ENCODE peak calls at places on chromosomes 16 and 17, in nine cellular contexts. Y is heart right ventricle, B is kidney epithelial cell, H is neural crest cell, G is colonic mucosa, M is lung, X is WTC11, N is bronchial epithelial cell, V is GM13977. Z is an unnamed sample.

GRCh38 chr16:57614546-57615343 is 13.7 kb upstream of the ADGRG1 start:
- DNase-seq in B (no peak), N (no peak), V (no peak), Y (no peak), M (no peak), G (peak), H (no peak), X (no peak), Z (peak)

GRCh38 chr17:55458977-55459376 is 37.3 kb upstream of the MMD start:
- DNase-seq in M (no peak), B (peak), V (peak), G (no peak), H (no peak), Y (no peak), N (peak), X (no peak), Z (no peak)

GRCh38 chr16:82414476-82414875 is 212.3 kb upstream of the CDH13 start:
- DNase-seq in M (no peak), V (no peak), X (no peak), H (no peak), B (no peak), G (no peak), N (peak), Y (no peak), Z (no peak)

GRCh38 chr16:74751658-74752057 is 23.0 kb downstream of the FA2H start:
- DNase-seq in G (no peak), X (no peak), M (no peak), B (no peak), N (no peak), H (no peak), V (no peak), Y (no peak), Z (peak)

GRCh38 chr17:59853168-59853918 is 39.4 kb downstream of the TUBD1 start:
- DNase-seq in M (peak), X (peak), Y (no peak), B (peak), V (no peak), G (peak), N (peak), H (peak), Z (no peak)

GRCh38 chr17:64339516-64340475 is 50.9 kb downstream of the PECAM1 start:
- DNase-seq in M (no peak), V (no peak), N (no peak), H (no peak), X (no peak), B (no peak), G (no peak), Y (no peak), Z (no peak)

GRCh38 chr16:56910654-56911539 is 21.0 kb upstream of the HERPUD1 start:
- DNase-seq in H (no peak), N (peak), G (no peak), Y (no peak), M (peak), V (no peak), X (no peak), B (peak), Z (no peak)

GRCh38 chr16:74463888-74464287 is 42.6 kb upstream of the CLEC18B start:
- DNase-seq in B (no peak), G (no peak), N (no peak), V (peak), Y (no peak), X (no peak), H (no peak), M (no peak), Z (no peak)

GRCh38 chr16:1494129-1494640 is 1.0 kb downstream of the TELO2 start:
- DNase-seq in V (no peak), N (peak), G (peak), B (no peak), M (no peak), Y (peak), H (no peak), X (peak), Z (no peak)

GRCh38 chr16:77376358-77376757 is 58.5 kb downstream of the ADAMTS18 start:
- DNase-seq in N (no peak), Y (no peak), M (no peak), G (peak), B (no peak), H (no peak), X (peak), V (peak), Z (no peak)

GRCh38 chr16:87881327-87882200 is 12.3 kb upstream of the SLC7A5 start:
- DNase-seq in B (no peak), V (no peak), X (no peak), G (no peak), H (no peak), Y (no peak), M (no peak), N (no peak), Z (no peak)

GRCh38 chr17:27276653-27277156 is 17.2 kb upstream of the WSB1 start:
- DNase-seq in N (no peak), M (no peak), B (no peak), Y (no peak), G (no peak), H (peak), X (peak), V (no peak), Z (no peak)

GRCh38 chr16:12220721-12221120 is 244.2 kb downstream of the SNX29 start:
- DNase-seq in G (no peak), X (no peak), Y (no peak), B (no peak), H (no peak), N (no peak), M (no peak), V (no peak), Z (no peak)

GRCh38 chr16:51031598-51031997 is 119.5 kb downstream of the SALL1 start:
- DNase-seq in X (no peak), Y (no peak), M (no peak), G (no peak), N (no peak), B (no peak), V (no peak), H (no peak), Z (no peak)

GRCh38 chr16:62079236-62079635 is 43.0 kb upstream of the CDH8 start:
- DNase-seq in H (no peak), G (no peak), N (no peak), Y (no peak), M (no peak), V (no peak), B (peak), X (no peak), Z (no peak)

GRCh38 chr17:21043296-21044232 is 753 bp upstream of the USP22 start:
- DNase-seq in B (peak), M (peak), X (peak), N (peak), V (no peak), Y (peak), H (peak), G (peak), Z (peak)

GRCh38 chr17:2594657-2595085 is 1.2 kb downstream of the PAFAH1B1 start:
- DNase-seq in M (no peak), V (no peak), N (no peak), G (peak), X (no peak), Y (no peak), B (no peak), H (no peak), Z (no peak)

GRCh38 chr17:81432873-81433451 is 37.7 kb downstream of the BAHCC1 start:
- DNase-seq in M (peak), V (no peak), Y (no peak), G (peak), X (no peak), N (no peak), H (no peak), B (no peak), Z (no peak)

GRCh38 chr16:50298075-50298460 is 31.7 kb downstream of the ADCY7 start:
- DNase-seq in B (no peak), Y (peak), G (no peak), H (no peak), X (no peak), M (no peak), V (no peak), N (no peak), Z (peak)

GRCh38 chr17:79991924-79992656 is 43.6 kb downstream of the TBC1D16 start:
- DNase-seq in V (no peak), G (peak), B (no peak), M (no peak), X (no peak), Y (peak), N (no peak), H (peak), Z (peak)

GRCh38 chr17:8583954-8584353 is 46.6 kb downstream of the MYH10 start:
- DNase-seq in V (no peak), N (no peak), X (no peak), G (no peak), B (no peak), Y (no peak), H (no peak), M (no peak), Z (no peak)

GRCh38 chr16:31277659-31278260 is 18.0 kb downstream of the ITGAM start:
- DNase-seq in H (no peak), M (no peak), X (no peak), Y (no peak), G (no peak), V (no peak), N (no peak), B (no peak), Z (no peak)

GRCh38 chr17:11935734-11936406 is 61.4 kb downstream of the ZNF18 start:
- DNase-seq in Y (no peak), G (peak), N (peak), V (no peak), M (peak), B (no peak), H (peak), X (peak), Z (no peak)

GRCh38 chr16:66426112-66427035 is 721 bp upstream of the BEAN1 start:
- DNase-seq in Y (no peak), B (no peak), X (no peak), M (no peak), N (no peak), H (no peak), G (no peak), V (no peak), Z (no peak)

GRCh38 chr16:8924214-8924613 is 39.5 kb downstream of the USP7 start:
- DNase-seq in N (no peak), Y (peak), H (no peak), V (peak), X (no peak), B (no peak), G (peak), M (no peak), Z (no peak)

GRCh38 chr17:57356722-57357391 is 100.5 kb downstream of the MSI2 start:
- DNase-seq in X (no peak), V (peak), G (no peak), B (no peak), H (no peak), Y (no peak), N (no peak), M (no peak), Z (no peak)

GRCh38 chr17:18920911-18921441 is 31.0 kb upstream of the SLC5A10 start:
- DNase-seq in G (peak), X (no peak), H (no peak), Y (no peak), B (no peak), N (peak), V (no peak), M (no peak), Z (no peak)

GRCh38 chr16:71929048-71929447 is 33.7 kb downstream of the IST1 start:
- DNase-seq in M (no peak), B (peak), Y (no peak), H (no peak), V (no peak), N (no peak), G (no peak), X (no peak), Z (no peak)

GRCh38 chr17:78724544-78724943 is 57.5 kb downstream of the CYTH1 start:
- DNase-seq in H (no peak), N (no peak), V (no peak), Y (no peak), M (no peak), G (no peak), X (no peak), B (no peak), Z (no peak)

GRCh38 chr17:58344047-58344790 is 7.8 kb downstream of the SUPT4H1 start:
- DNase-seq in G (no peak), M (no peak), B (no peak), H (no peak), N (no peak), V (peak), Y (no peak), X (no peak), Z (no peak)

GRCh38 chr17:74860999-74861553 is 1.4 kb upstream of the GRIN2C start:
- DNase-seq in B (no peak), Y (no peak), X (peak), N (no peak), G (no peak), H (no peak), V (no peak), M (no peak), Z (no peak)

GRCh38 chr16:29712770-29713169 is 33.0 kb downstream of the C16orf54 start:
- DNase-seq in Y (no peak), B (no peak), X (no peak), M (no peak), V (no peak), H (no peak), N (no peak), G (no peak), Z (no peak)

GRCh38 chr17:33667052-33667509 is 374.0 kb upstream of the ASIC2 start:
- DNase-seq in Y (no peak), B (no peak), G (no peak), H (no peak), N (peak), M (no peak), X (no peak), V (peak), Z (no peak)

GRCh38 chr17:62649570-62649969 is 22.1 kb downstream of the MRC2 start:
- DNase-seq in G (no peak), M (no peak), V (no peak), N (no peak), H (no peak), Y (no peak), B (no peak), X (no peak), Z (no peak)

GRCh38 chr16:46972971-46973456 is 460 bp downstream of the DNAJA2 start:
- DNase-seq in V (peak), N (peak), B (no peak), X (peak), G (peak), H (peak), M (peak), Y (peak), Z (no peak)

GRCh38 chr16:160691-161190 is 5.0 kb upstream of the HBM start:
- DNase-seq in V (no peak), H (no peak), M (no peak), B (no peak), X (no peak), N (no peak), G (no peak), Y (no peak), Z (no peak)

GRCh38 chr17:43402078-43402477 is 3.3 kb downstream of the ARL4D start:
- DNase-seq in V (no peak), H (no peak), G (no peak), M (no peak), Y (no peak), X (no peak), B (no peak), N (no peak), Z (no peak)

GRCh38 chr17:43398724-43399595 is at the start of gene ARL4D:
- DNase-seq in H (peak), B (no peak), X (peak), Y (peak), M (peak), V (peak), N (peak), G (peak), Z (no peak)

GRCh38 chr17:43402567-43402966 is 3.8 kb downstream of the ARL4D start:
- DNase-seq in H (no peak), B (no peak), Y (no peak), M (no peak), G (no peak), N (no peak), X (no peak), V (no peak), Z (no peak)

GRCh38 chr17:43401293-43401692 is 2.5 kb downstream of the ARL4D start:
- DNase-seq in G (no peak), N (peak), H (no peak), M (no peak), V (no peak), X (no peak), Y (no peak), B (peak), Z (peak)

GRCh38 chr17:43399839-43400328 is 1.1 kb downstream of the ARL4D start:
- DNase-seq in B (no peak), M (no peak), X (no peak), G (no peak), V (no peak), N (no peak), Y (no peak), H (no peak), Z (no peak)
- TF ChIP-seq CTCF in B (no peak), M (no peak), X (no peak), G (no peak), V (no peak), N (no peak), Y (no peak), H (no peak), Z (no peak)

GRCh38 chr17:48552453-48553189 is 7.7 kb upstream of the HOXB2 start:
- DNase-seq in G (no peak), V (no peak), N (no peak), Y (no peak), B (no peak), X (no peak), M (no peak), H (no peak), Z (no peak)
- TF ChIP-seq CTCF in G (no peak), V (no peak), N (no peak), Y (no peak), B (peak), X (no peak), M (no peak), H (no peak), Z (no peak)

GRCh38 chr16:28090646-28091377 is 27.3 kb upstream of the GSG1L start:
- DNase-seq in M (no peak), N (peak), G (no peak), B (peak), Y (no peak), X (peak), H (no peak), V (no peak), Z (peak)
- TF ChIP-seq CTCF in M (no peak), N (peak), G (no peak), B (peak), Y (no peak), X (peak), H (peak), V (no peak), Z (peak)

GRCh38 chr17:76207268-76207667 is 33.0 kb downstream of the RNF157 start:
- DNase-seq in B (no peak), H (no peak), Y (no peak), M (no peak), V (no peak), G (no peak), X (no peak), N (no peak), Z (no peak)
- TF ChIP-seq CTCF in B (no peak), H (no peak), Y (no peak), M (no peak), V (no peak), G (no peak), X (no peak), N (no peak), Z (no peak)